ENCODE peak calls at places on chromosomes 6 and 20, in six cellular contexts. F is hippocampal formation; J is NAMALWA; O is stimulated activated naive CD4-positive, alpha-beta T cell treated with Interleukin-2 at 50 U/mL for 16 hours; N is DMS53; Y is activated naive CD4-positive, alpha-beta T cell treated with anti-CD3 and anti-CD28 coated beads for 36 hours. U is an unnamed sample.

GRCh38 chr6:11364971-11365397 is 132.5 kb upstream of the NEDD9 start:
- DNase-seq in Y (no peak), J (no peak), O (no peak), F (no peak), N (no peak), U (no peak)

GRCh38 chr20:668638-669037 is 7.0 kb downstream of the SCRT2 start:
- DNase-seq in N (no peak), F (no peak), Y (no peak), O (no peak), J (no peak), U (no peak)

GRCh38 chr6:309947-310346 is 17.7 kb downstream of the DUSP22 start:
- DNase-seq in N (no peak), O (no peak), F (no peak), J (no peak), Y (no peak), U (no peak)

GRCh38 chr6:167668019-167668753 is 158.5 kb upstream of the AFDN start:
- DNase-seq in F (no peak), O (no peak), J (no peak), Y (no peak), N (no peak), U (no peak)

GRCh38 chr20:32570401-32571190 is 14.5 kb downstream of the NOL4L start:
- DNase-seq in Y (no peak), N (no peak), J (no peak), F (no peak), O (no peak), U (peak; percentile 9)

GRCh38 chr20:48238326-48238725 is 453.0 kb upstream of the SULF2 start:
- DNase-seq in F (no peak), Y (no peak), N (no peak), O (no peak), J (no peak), U (no peak)

GRCh38 chr6:163790296-163790840 is 375.9 kb downstream of the QKI start:
- DNase-seq in F (no peak), O (no peak), N (no peak), Y (no peak), J (no peak), U (no peak)

GRCh38 chr6:2560140-2560818 is 190.4 kb downstream of the MYLK4 start:
- DNase-seq in O (no peak), Y (no peak), N (no peak), J (no peak), F (no peak), U (no peak)

GRCh38 chr6:167766986-167767714 is 59.6 kb upstream of the AFDN start:
- DNase-seq in Y (no peak), N (peak; percentile 93), O (no peak), F (no peak), J (no peak), U (no peak)

GRCh38 chr6:52063584-52064400 is 23.6 kb downstream of the PKHD1 start:
- DNase-seq in Y (peak; percentile 76), F (no peak), O (peak; percentile 34), J (peak; percentile 88), N (peak; percentile 79), U (peak; percentile 84)

GRCh38 chr20:62944746-62945145 is 6.8 kb downstream of the GID8 start:
- DNase-seq in J (no peak), F (no peak), N (no peak), Y (no peak), O (no peak), U (no peak)